ENCODE peak calls at places on chromosomes 16 and 17, in four cellular contexts. W is left ventricle myocardium inferior, J is kidney, R is neural crest cell. F is an unnamed sample.

GRCh38 chr17:16977932-16978331 is 6.0 kb upstream of the TNFRSF13B start:
- DNase-seq in R (no peak), W (no peak), J (no peak), F (no peak)

GRCh38 chr17:34302626-34303025 is 16.6 kb upstream of the CCL8 start:
- DNase-seq in W (no peak), J (no peak), R (no peak), F (no peak)

GRCh38 chr16:58194790-58195189 is 3.1 kb downstream of the CSNK2A2 start:
- DNase-seq in R (no peak), J (no peak), W (no peak), F (no peak)

GRCh38 chr17:269616-270514 is 82.7 kb downstream of the RPH3AL start:
- DNase-seq in R (no peak), J (peak), W (no peak), F (no peak)

GRCh38 chr17:39177256-39177655 is 11.3 kb upstream of the ARL5C start:
- DNase-seq in J (no peak), W (no peak), R (no peak), F (no peak)

GRCh38 chr16:85448557-85449194 is 164.4 kb upstream of the GSE1 start:
- DNase-seq in R (no peak), J (no peak), W (no peak), F (no peak)

GRCh38 chr17:80998388-80999223 is 7.0 kb downstream of the CHMP6 start:
- DNase-seq in R (no peak), W (no peak), J (peak), F (no peak)

GRCh38 chr17:57422574-57423164 is 166.3 kb downstream of the MSI2 start:
- DNase-seq in R (no peak), W (peak), J (no peak), F (no peak)

GRCh38 chr17:80908776-80909175 is 82.9 kb upstream of the CHMP6 start:
- DNase-seq in R (no peak), W (no peak), J (peak), F (no peak)

GRCh38 chr16:19167710-19168172 is 299 bp upstream of the SYT17 start:
- DNase-seq in W (peak), R (peak), J (peak), F (peak)

GRCh38 chr17:43581581-43581980 is 35.4 kb upstream of the ETV4 start:
- DNase-seq in R (no peak), W (no peak), J (no peak), F (no peak)

GRCh38 chr17:74981979-74982662 is 5.3 kb upstream of the CDR2L start:
- DNase-seq in W (peak), R (peak), J (peak), F (peak)

GRCh38 chr16:85204242-85205010 is 92.2 kb upstream of the CIBAR2 start:
- DNase-seq in J (no peak), R (no peak), W (no peak), F (no peak)

GRCh38 chr16:23729503-23730424 is 16.7 kb upstream of the ERN2 start:
- DNase-seq in R (no peak), J (no peak), W (no peak), F (no peak)

GRCh38 chr17:82881900-82882714 is 42.3 kb upstream of the ZNF750 start:
- DNase-seq in W (peak), J (peak), R (no peak), F (no peak)

GRCh38 chr17:41483991-41484826 is 3.3 kb upstream of the KRT35 start:
- DNase-seq in J (no peak), R (no peak), W (no peak), F (no peak)

GRCh38 chr17:64447526-64447925 is 1.4 kb upstream of the MILR1 start:
- DNase-seq in W (no peak), J (no peak), R (no peak), F (no peak)

GRCh38 chr16:13883881-13884280 is 36.1 kb upstream of the ERCC4 start:
- DNase-seq in R (no peak), W (no peak), J (no peak), F (no peak)

GRCh38 chr16:68064791-68065365 is 20.3 kb upstream of the NFATC3 start:
- DNase-seq in R (peak), J (peak), W (peak), F (peak)

GRCh38 chr17:15039366-15039765 is 225.8 kb downstream of the PMP22 start:
- DNase-seq in R (no peak), J (no peak), W (no peak), F (no peak)

GRCh38 chr17:82031303-82031884 is at the start of gene RAC3:
- DNase-seq in W (no peak), J (no peak), R (no peak), F (no peak)

GRCh38 chr16:11705311-11705710 is 37.1 kb downstream of the SNN start:
- DNase-seq in W (no peak), J (no peak), R (no peak), F (no peak)

GRCh38 chr17:73189417-73190099 is 3.3 kb upstream of the COG1 start:
- DNase-seq in W (no peak), J (no peak), R (peak), F (no peak)

GRCh38 chr17:63279498-63280230 is 166.4 kb downstream of the CYB561 start:
- DNase-seq in J (no peak), W (no peak), R (no peak), F (no peak)

GRCh38 chr17:36848008-36848902 is 89.0 kb upstream of the LHX1 start:
- DNase-seq in R (no peak), J (no peak), W (no peak), F (no peak)

GRCh38 chr16:49489686-49490320 is 116.2 kb downstream of the C16orf78 start:
- DNase-seq in J (no peak), R (no peak), W (no peak), F (no peak)

GRCh38 chr17:28416703-28417311 is 10.8 kb upstream of the SLC46A1 start:
- DNase-seq in W (no peak), J (no peak), R (peak), F (no peak)
- TF ChIP-seq CTCF in W (peak), J (peak), R (peak), F (peak)

DNA sequence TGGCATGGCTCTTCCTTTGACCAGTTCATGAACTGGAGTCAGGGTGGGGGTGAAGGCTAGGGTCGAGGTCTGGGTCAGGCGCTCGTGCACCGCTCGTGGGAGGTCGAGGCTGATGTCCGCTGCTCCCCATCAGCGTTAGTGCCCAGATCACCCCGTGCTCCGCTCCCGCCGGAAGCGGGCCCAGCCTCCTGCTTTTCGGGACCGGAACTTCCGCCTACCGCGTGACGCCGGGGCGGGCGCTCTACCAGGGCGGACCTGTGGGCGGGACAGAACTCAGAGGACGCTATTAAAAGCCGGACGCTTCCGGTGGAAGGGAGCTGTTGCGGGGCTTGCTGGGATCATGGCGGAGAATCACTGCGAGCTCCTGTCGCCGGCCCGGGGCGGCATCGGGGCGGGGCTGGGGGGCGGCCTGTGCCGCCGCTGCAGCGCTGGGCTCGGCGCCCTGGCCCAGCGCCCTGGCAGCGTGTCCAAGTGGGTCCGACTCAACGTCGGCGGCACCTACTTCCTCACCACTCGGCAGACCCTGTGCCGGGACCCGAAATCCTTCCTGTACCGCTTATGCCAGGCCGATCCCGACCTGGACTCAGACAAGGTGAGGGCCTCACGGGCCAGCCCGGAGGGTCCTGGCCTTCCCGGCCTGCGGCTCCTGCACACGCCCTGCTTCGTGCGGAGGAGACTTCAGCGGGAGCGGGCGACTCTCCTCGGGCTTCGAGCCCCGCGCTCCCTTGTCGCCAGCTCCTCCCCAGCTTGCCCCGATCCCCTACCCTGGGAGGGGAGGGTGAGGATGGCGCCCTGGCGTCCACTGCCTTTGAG is at the start of gene KCTD5:
- DNase-seq in R (peak), J (peak), W (peak), F (peak)
- TF ChIP-seq CTCF in R (no peak), J (no peak), W (peak), F (no peak)

GRCh38 chr16:53964145-53964544 is 260.2 kb downstream of the FTO start:
- DNase-seq in W (no peak), R (no peak), J (no peak), F (no peak)
- TF ChIP-seq CTCF in W (no peak), R (no peak), J (no peak), F (no peak)

GRCh38 chr17:68682913-68683312 is 81.7 kb upstream of the FAM20A start:
- DNase-seq in J (no peak), W (no peak), R (no peak), F (no peak)
- TF ChIP-seq CTCF in J (no peak), W (no peak), R (no peak), F (no peak)

GRCh38 chr17:2331303-2331702 is 5.0 kb downstream of the TSR1 start:
- DNase-seq in J (no peak), W (no peak), R (no peak), F (no peak)

GRCh38 chr17:2337811-2338657 is 733 bp downstream of the SGSM2 start:
- DNase-seq in R (peak), J (peak), W (peak), F (peak)

GRCh38 chr17:2335726-2336214 is 487 bp downstream of the TSR1 start:
- DNase-seq in R (no peak), J (no peak), W (no peak), F (no peak)

GRCh38 chr17:2337152-2337810 is at the start of gene SGSM2:
- DNase-seq in W (peak), R (peak), J (peak), F (peak)

GRCh38 chr17:2336215-2337151 is at the start of gene TSR1:
- DNase-seq in J (peak), W (peak), R (peak), F (peak)
- TF ChIP-seq CTCF in J (peak), W (peak), R (no peak), F (no peak)

F was measured in natural killer cell.